ENCODE peak calls at places on chromosomes 11 and 22, in four cellular contexts. One of them, this sample, is unnamed.

GRCh38 chr22:23361676-23362075 is 181.4 kb downstream of the BCR start:
- DNase-seq in astrocyte: no peak
- DNase-seq in GM23338: no peak
- DNase-seq in DND-41: no peak
- DNase-seq in this sample: no peak

GRCh38 chr11:71064702-71065515 is 187.5 kb downstream of the SHANK2 start:
- DNase-seq in DND-41: no peak
- DNase-seq in astrocyte: no peak
- DNase-seq in GM23338: no peak
- DNase-seq in this sample: no peak

GRCh38 chr11:1401656-1402221 is 12.0 kb downstream of the BRSK2 start:
- DNase-seq in DND-41: peak; percentile 77
- DNase-seq in astrocyte: peak; percentile 27
- DNase-seq in GM23338: peak; percentile 87
- DNase-seq in this sample: peak; percentile 34

GRCh38 chr11:74647831-74648230 is 55.4 kb downstream of the POLD3 start:
- DNase-seq in DND-41: no peak
- DNase-seq in astrocyte: no peak
- DNase-seq in GM23338: no peak
- DNase-seq in this sample: no peak

GRCh38 chr11:12587333-12587997 is 86.8 kb upstream of the TEAD1 start:
- DNase-seq in DND-41: no peak
- DNase-seq in GM23338: peak; percentile 79
- DNase-seq in astrocyte: peak; percentile 83
- DNase-seq in this sample: peak; percentile 68

GRCh38 chr11:16841481-16841880 is 103.0 kb downstream of the C11orf58 start:
- DNase-seq in GM23338: no peak
- DNase-seq in astrocyte: no peak
- DNase-seq in DND-41: no peak
- DNase-seq in this sample: no peak

GRCh38 chr11:15910761-15911160 is 445.6 kb downstream of the SOX6 start:
- DNase-seq in astrocyte: no peak
- DNase-seq in DND-41: no peak
- DNase-seq in GM23338: no peak
- DNase-seq in this sample: no peak

GRCh38 chr11:2421996-2422395 is 21.4 kb downstream of the TSSC4 start:
- DNase-seq in GM23338: no peak
- DNase-seq in astrocyte: no peak
- DNase-seq in DND-41: no peak
- DNase-seq in this sample: no peak

GRCh38 chr11:11252403-11252802 is 100.6 kb downstream of the CSNK2A3 start:
- DNase-seq in GM23338: no peak
- DNase-seq in astrocyte: no peak
- DNase-seq in DND-41: no peak
- DNase-seq in this sample: no peak

GRCh38 chr11:30984442-30984816 is 385.1 kb downstream of the DCDC1 start:
- DNase-seq in GM23338: no peak
- DNase-seq in astrocyte: peak; percentile 66
- DNase-seq in DND-41: no peak
- DNase-seq in this sample: peak; percentile 4

GRCh38 chr11:4041731-4042391 is 52.7 kb upstream of the RRM1 start:
- DNase-seq in DND-41: no peak
- DNase-seq in GM23338: no peak
- DNase-seq in astrocyte: peak; percentile 68
- DNase-seq in this sample: no peak

GRCh38 chr11:115439385-115439784 is 64.8 kb downstream of the CADM1 start:
- DNase-seq in GM23338: no peak
- DNase-seq in astrocyte: peak; percentile 86
- DNase-seq in DND-41: no peak
- DNase-seq in this sample: peak; percentile 2

GRCh38 chr11:76799061-76799804 is 16.1 kb downstream of the TSKU start:
- DNase-seq in astrocyte: peak; percentile 38
- DNase-seq in DND-41: peak; percentile 78
- DNase-seq in GM23338: peak; percentile 94
- DNase-seq in this sample: peak; percentile 47

DNA sequence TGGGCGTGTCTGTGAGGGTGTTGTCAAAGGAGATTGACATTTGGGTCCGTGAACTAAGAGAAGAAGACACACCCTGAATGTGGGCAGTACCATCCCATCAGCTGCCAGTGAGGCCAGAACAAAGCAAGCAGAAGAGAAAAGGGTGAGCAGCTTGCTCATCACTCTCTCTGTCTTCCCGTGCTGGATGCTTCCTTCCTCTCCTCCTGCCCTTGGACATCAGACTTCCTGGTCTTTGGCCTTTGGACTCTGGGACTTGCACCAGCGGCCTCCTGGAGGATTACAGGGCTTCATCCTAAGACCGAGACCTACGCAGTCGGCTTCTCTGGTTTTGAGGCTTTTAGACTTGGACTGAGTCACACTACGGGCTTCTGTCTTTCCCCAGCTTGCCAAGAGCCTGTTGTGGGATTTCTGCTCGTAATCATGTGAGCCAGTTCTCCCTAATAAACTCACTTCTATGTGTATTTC is 18.8 kb downstream of the APOL2 start:
- DNase-seq in astrocyte: peak; percentile 52
- DNase-seq in GM23338: peak; percentile 48
- DNase-seq in DND-41: no peak
- DNase-seq in this sample: no peak
- TF ChIP-seq EZH2 in astrocyte: no peak
- TF ChIP-seq EZH2 in GM23338: no peak
- TF ChIP-seq EZH2 in DND-41: no peak
- TF ChIP-seq EZH2 in this sample: no peak

GRCh38 chr22:37379716-37380115 is 47.6 kb downstream of the ELFN2 start:
- DNase-seq in GM23338: no peak
- DNase-seq in astrocyte: no peak
- DNase-seq in DND-41: no peak
- DNase-seq in this sample: no peak

GRCh38 chr22:37378642-37379058 is 48.6 kb downstream of the ELFN2 start:
- DNase-seq in DND-41: no peak
- DNase-seq in GM23338: no peak
- DNase-seq in astrocyte: no peak
- DNase-seq in this sample: no peak

GRCh38 chr22:37374571-37374970 is 52.7 kb downstream of the ELFN2 start:
- DNase-seq in DND-41: no peak
- DNase-seq in GM23338: no peak
- DNase-seq in astrocyte: no peak
- DNase-seq in this sample: no peak

GRCh38 chr22:37379085-37379484 is 48.2 kb downstream of the ELFN2 start:
- DNase-seq in DND-41: no peak
- DNase-seq in GM23338: no peak
- DNase-seq in astrocyte: no peak
- DNase-seq in this sample: no peak

DNA sequence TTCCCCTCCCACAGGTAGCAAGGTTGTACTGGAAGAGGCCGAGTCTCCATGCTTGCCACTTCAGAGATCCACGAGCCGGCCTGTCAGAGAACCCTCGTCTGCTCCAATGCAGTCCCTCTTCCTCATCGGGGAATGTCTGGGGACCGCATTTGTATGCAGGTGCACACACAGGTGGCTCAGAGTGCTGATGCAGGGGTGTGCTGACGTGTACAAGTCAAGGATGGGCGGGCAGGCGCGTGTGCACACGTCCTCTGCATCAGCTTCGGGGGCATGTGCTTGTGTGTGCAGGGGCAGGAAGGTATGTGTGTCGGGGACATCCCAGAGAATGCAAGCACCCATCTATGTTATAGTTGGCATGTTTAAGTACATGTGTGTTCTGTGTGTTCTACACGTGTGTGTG is 49.4 kb downstream of the ELFN2 start:
- DNase-seq in GM23338: no peak
- DNase-seq in astrocyte: no peak
- DNase-seq in DND-41: no peak
- DNase-seq in this sample: no peak
- H3K4me2 ChIP-seq in GM23338: no peak overlapping the region
- H3K4me2 ChIP-seq in astrocyte: no peak overlapping the region
- H3K4me2 ChIP-seq in DND-41: no peak overlapping the region
- H3K4me2 ChIP-seq in this sample: no peak overlapping the region

GRCh38 chr11:290621-291231 is 1.8 kb downstream of the PGGHG start:
- DNase-seq in GM23338: no peak
- DNase-seq in astrocyte: no peak
- DNase-seq in DND-41: no peak
- DNase-seq in this sample: no peak

GRCh38 chr11:289145-289705 is 299 bp downstream of the PGGHG start:
- DNase-seq in astrocyte: no peak
- DNase-seq in GM23338: no peak
- DNase-seq in DND-41: peak; percentile 63
- DNase-seq in this sample: no peak

GRCh38 chr11:289706-290620 is 1.0 kb downstream of the PGGHG start:
- DNase-seq in DND-41: peak; percentile 69
- DNase-seq in astrocyte: no peak
- DNase-seq in GM23338: no peak
- DNase-seq in this sample: no peak

GRCh38 chr11:287821-288327 is 1.1 kb upstream of the PGGHG start:
- DNase-seq in DND-41: peak; percentile 59
- DNase-seq in astrocyte: no peak
- DNase-seq in GM23338: no peak
- DNase-seq in this sample: no peak

DNA sequence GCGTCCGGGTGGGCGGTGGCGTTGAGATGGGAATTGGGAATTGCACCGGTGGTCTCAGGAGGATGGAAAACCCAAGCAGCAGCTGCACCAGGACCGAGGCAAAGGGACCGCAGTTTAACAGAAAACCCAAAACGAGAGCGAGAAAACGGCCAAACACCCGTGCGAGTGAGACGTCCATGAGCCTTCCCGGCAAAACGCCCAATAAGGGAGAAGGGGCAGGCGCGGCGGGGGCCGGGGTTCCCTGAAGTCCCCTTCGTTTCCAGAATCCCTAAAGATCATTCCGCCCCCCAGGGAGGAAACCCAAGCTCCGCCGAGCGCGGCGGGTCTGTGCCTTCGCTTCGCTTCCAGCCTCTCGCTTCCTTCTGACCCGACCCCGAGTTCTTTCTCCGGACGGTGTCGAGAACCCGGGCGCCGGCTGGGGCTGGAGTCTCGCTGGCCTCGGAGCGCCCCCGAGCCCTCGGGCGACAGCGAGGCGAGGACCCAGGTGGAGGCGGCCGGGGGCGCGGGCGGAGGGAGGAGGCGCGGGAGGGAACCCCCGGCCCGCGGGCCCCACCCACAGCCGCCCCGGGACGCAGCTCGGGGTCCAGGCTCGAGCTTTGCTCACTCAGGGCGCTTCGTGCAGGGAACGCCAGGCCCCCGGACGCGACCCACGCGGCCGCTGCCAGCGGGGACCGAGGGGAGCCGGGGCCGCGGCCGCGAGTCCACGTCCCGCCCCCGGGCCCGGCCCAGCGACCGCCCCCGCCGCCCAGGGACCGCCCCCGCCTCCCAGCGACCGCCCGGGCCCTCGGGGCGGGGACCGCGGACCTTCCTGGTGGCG is at the start of gene PGGHG:
- DNase-seq in astrocyte: no peak
- DNase-seq in DND-41: peak; percentile 64
- DNase-seq in GM23338: no peak
- DNase-seq in this sample: no peak
- TF ChIP-seq EZH2 in astrocyte: peak; percentile 76
- TF ChIP-seq EZH2 in DND-41: peak; percentile 60
- TF ChIP-seq EZH2 in GM23338: peak; percentile 79
- TF ChIP-seq EZH2 in this sample: peak; percentile 75

GRCh38 chr11:7889985-7890384 is 41.1 kb downstream of the OR10A6 start:
- DNase-seq in astrocyte: no peak
- DNase-seq in DND-41: no peak
- DNase-seq in GM23338: no peak
- DNase-seq in this sample: no peak
- H3K4me2 ChIP-seq in astrocyte: no peak overlapping the region
- H3K4me2 ChIP-seq in DND-41: no peak overlapping the region
- H3K4me2 ChIP-seq in GM23338: no peak overlapping the region
- H3K4me2 ChIP-seq in this sample: no peak overlapping the region

GRCh38 chr11:44308256-44308922 is 1.6 kb downstream of the ALX4 start:
- DNase-seq in astrocyte: no peak
- DNase-seq in GM23338: no peak
- DNase-seq in DND-41: no peak
- DNase-seq in this sample: no peak

GRCh38 chr11:44310456-44311272 is 725 bp upstream of the ALX4 start:
- DNase-seq in astrocyte: no peak
- DNase-seq in DND-41: no peak
- DNase-seq in GM23338: peak; percentile 84
- DNase-seq in this sample: no peak

GRCh38 chr11:44310198-44310455 is 188 bp upstream of the ALX4 start:
- DNase-seq in GM23338: no peak
- DNase-seq in astrocyte: no peak
- DNase-seq in DND-41: no peak
- DNase-seq in this sample: no peak

GRCh38 chr11:44308923-44309482 is 936 bp downstream of the ALX4 start:
- DNase-seq in astrocyte: no peak
- DNase-seq in GM23338: no peak
- DNase-seq in DND-41: no peak
- DNase-seq in this sample: no peak

DNA sequence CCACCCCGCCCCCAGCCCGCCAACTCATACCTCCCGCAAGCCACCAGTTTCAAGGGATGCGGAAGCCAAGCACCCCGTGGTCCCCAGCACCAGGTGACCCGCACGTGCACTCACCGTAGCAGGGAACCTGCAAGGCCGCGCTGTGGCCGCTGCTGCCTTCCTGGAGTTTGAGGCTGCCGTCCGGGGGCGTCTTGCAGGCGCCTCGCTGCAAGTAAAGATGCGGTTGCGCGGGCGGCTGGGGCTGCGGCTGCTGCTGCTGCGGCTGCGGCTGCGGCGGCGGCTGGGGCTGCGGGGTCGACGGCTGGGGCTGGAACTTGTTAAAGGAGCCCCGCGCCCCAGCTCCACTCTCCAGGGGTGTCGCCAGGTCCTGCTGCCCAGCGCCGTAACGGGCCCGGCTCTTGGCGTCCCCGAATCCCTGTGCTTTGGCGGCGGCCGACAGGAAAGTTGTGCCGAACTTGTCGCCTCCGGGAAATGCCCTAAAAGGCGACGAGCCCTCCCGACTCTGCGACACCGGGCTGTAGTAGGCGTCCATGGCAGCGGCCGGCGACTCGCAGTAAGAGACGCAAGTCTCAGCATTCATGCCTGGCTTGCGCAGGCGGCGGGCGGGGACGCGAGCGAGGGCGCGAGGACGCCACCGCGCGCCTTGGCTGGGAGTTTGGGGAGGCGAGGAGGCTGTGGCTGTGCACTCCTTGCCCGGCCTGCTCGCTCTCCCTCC is at the start of gene ALX4:
- DNase-seq in astrocyte: no peak
- DNase-seq in GM23338: peak; percentile 79
- DNase-seq in DND-41: no peak
- DNase-seq in this sample: peak; percentile 43
- TF ChIP-seq EZH2 in astrocyte: peak; percentile 93
- TF ChIP-seq EZH2 in GM23338: peak; percentile 99
- TF ChIP-seq EZH2 in DND-41: no peak
- TF ChIP-seq EZH2 in this sample: peak; percentile 6

DNA sequence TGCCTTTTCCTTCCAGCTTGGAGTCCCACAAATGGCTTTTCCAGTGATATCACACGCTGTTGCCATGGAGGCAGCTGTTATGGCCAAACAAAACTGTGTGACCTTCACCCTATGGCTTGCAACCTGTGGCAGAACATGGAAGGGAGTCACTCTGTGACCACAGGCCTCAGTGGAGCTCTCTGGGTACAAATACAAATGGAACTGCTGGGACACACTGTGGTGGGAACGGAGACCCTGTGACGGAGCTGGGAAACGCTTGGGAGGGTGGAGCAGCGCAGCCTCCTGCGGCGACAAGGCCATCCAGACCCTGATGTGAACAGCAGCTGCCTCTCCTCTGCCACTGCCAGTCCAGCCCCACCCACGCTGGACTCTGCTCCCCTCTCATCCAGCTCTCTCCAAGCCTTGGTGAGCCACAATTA is 162.5 kb downstream of the ETS1 start:
- DNase-seq in astrocyte: no peak
- DNase-seq in GM23338: no peak
- DNase-seq in DND-41: no peak
- DNase-seq in this sample: no peak
- H3K4me2 ChIP-seq in astrocyte: no peak overlapping the region
- H3K4me2 ChIP-seq in GM23338: no peak overlapping the region
- H3K4me2 ChIP-seq in DND-41: no peak overlapping the region
- H3K4me2 ChIP-seq in this sample: no peak overlapping the region

This sample was measured in mammary epithelial cell.